ENCODE peak calls at places on chromosome 12, in six cellular contexts. One of them, this sample, is unnamed.

GRCh38 chr12:103586132-103586531 is 941 bp upstream of the STAB2 start:
- DNase-seq in GM23248: peak; percentile 14
- DNase-seq in esophagus muscularis mucosa: no peak
- DNase-seq in pancreas: no peak
- DNase-seq in left ventricle myocardium inferior: no peak
- DNase-seq in CD4-positive, CD25-positive, alpha-beta regulatory T cell: no peak
- DNase-seq in this sample: no peak

GRCh38 chr12:108589028-108589839 is 8.7 kb downstream of the TMEM119 start:
- DNase-seq in GM23248: peak; percentile 67
- DNase-seq in esophagus muscularis mucosa: no peak
- DNase-seq in pancreas: peak; percentile 21
- DNase-seq in left ventricle myocardium inferior: no peak
- DNase-seq in CD4-positive, CD25-positive, alpha-beta regulatory T cell: no peak
- DNase-seq in this sample: no peak

GRCh38 chr12:89117448-89118034 is 234.8 kb downstream of the DUSP6 start:
- DNase-seq in GM23248: no peak
- DNase-seq in esophagus muscularis mucosa: no peak
- DNase-seq in pancreas: peak; percentile 72
- DNase-seq in left ventricle myocardium inferior: no peak
- DNase-seq in CD4-positive, CD25-positive, alpha-beta regulatory T cell: no peak
- DNase-seq in this sample: no peak

GRCh38 chr12:3365416-3366385 is 125.3 kb upstream of the PRMT8 start:
- DNase-seq in GM23248: peak; percentile 12
- DNase-seq in esophagus muscularis mucosa: no peak
- DNase-seq in pancreas: peak; percentile 79
- DNase-seq in left ventricle myocardium inferior: peak; percentile 30
- DNase-seq in CD4-positive, CD25-positive, alpha-beta regulatory T cell: no peak
- DNase-seq in this sample: no peak

GRCh38 chr12:30902606-30903005 is 23.9 kb upstream of the TSPAN11 start:
- DNase-seq in GM23248: no peak
- DNase-seq in esophagus muscularis mucosa: no peak
- DNase-seq in pancreas: no peak
- DNase-seq in left ventricle myocardium inferior: no peak
- DNase-seq in CD4-positive, CD25-positive, alpha-beta regulatory T cell: no peak
- DNase-seq in this sample: no peak

GRCh38 chr12:105705765-105706164 is 375.3 kb downstream of the C12orf75 start:
- DNase-seq in GM23248: peak; percentile 61
- DNase-seq in esophagus muscularis mucosa: no peak
- DNase-seq in pancreas: peak; percentile 6
- DNase-seq in left ventricle myocardium inferior: no peak
- DNase-seq in CD4-positive, CD25-positive, alpha-beta regulatory T cell: no peak
- DNase-seq in this sample: peak; percentile 46

GRCh38 chr12:15522574-15523187 is 200.4 kb downstream of the PTPRO start:
- DNase-seq in GM23248: peak; percentile 79
- DNase-seq in esophagus muscularis mucosa: no peak
- DNase-seq in pancreas: no peak
- DNase-seq in left ventricle myocardium inferior: no peak
- DNase-seq in CD4-positive, CD25-positive, alpha-beta regulatory T cell: peak; percentile 11
- DNase-seq in this sample: no peak

GRCh38 chr12:13254311-13254710 is 57.8 kb downstream of the EMP1 start:
- DNase-seq in GM23248: no peak
- DNase-seq in esophagus muscularis mucosa: no peak
- DNase-seq in pancreas: no peak
- DNase-seq in left ventricle myocardium inferior: no peak
- DNase-seq in CD4-positive, CD25-positive, alpha-beta regulatory T cell: no peak
- DNase-seq in this sample: no peak

GRCh38 chr12:21265932-21266331 is 68.8 kb downstream of the SLCO1A2 start:
- DNase-seq in GM23248: no peak
- DNase-seq in esophagus muscularis mucosa: no peak
- DNase-seq in pancreas: no peak
- DNase-seq in left ventricle myocardium inferior: no peak
- DNase-seq in CD4-positive, CD25-positive, alpha-beta regulatory T cell: no peak
- DNase-seq in this sample: no peak

GRCh38 chr12:71548906-71549305 is 109.3 kb downstream of the LGR5 start:
- DNase-seq in GM23248: no peak
- DNase-seq in esophagus muscularis mucosa: no peak
- DNase-seq in pancreas: no peak
- DNase-seq in left ventricle myocardium inferior: no peak
- DNase-seq in CD4-positive, CD25-positive, alpha-beta regulatory T cell: no peak
- DNase-seq in this sample: no peak

GRCh38 chr12:51631591-51631990 is 40.6 kb downstream of the SCN8A start:
- DNase-seq in GM23248: peak; percentile 88
- DNase-seq in esophagus muscularis mucosa: no peak
- DNase-seq in pancreas: no peak
- DNase-seq in left ventricle myocardium inferior: no peak
- DNase-seq in CD4-positive, CD25-positive, alpha-beta regulatory T cell: no peak
- DNase-seq in this sample: no peak

GRCh38 chr12:3049176-3049575 is 28.0 kb upstream of the TSPAN9 start:
- DNase-seq in GM23248: no peak
- DNase-seq in esophagus muscularis mucosa: no peak
- DNase-seq in pancreas: no peak
- DNase-seq in left ventricle myocardium inferior: no peak
- DNase-seq in CD4-positive, CD25-positive, alpha-beta regulatory T cell: no peak
- DNase-seq in this sample: no peak

GRCh38 chr12:26746315-26746714 is 86.7 kb downstream of the ITPR2 start:
- DNase-seq in GM23248: peak; percentile 85
- DNase-seq in esophagus muscularis mucosa: no peak
- DNase-seq in pancreas: no peak
- DNase-seq in left ventricle myocardium inferior: no peak
- DNase-seq in CD4-positive, CD25-positive, alpha-beta regulatory T cell: no peak
- DNase-seq in this sample: no peak

GRCh38 chr12:9039397-9039977 is 50.1 kb downstream of the KLRG1 start:
- DNase-seq in GM23248: peak; percentile 69
- DNase-seq in esophagus muscularis mucosa: no peak
- DNase-seq in pancreas: no peak
- DNase-seq in left ventricle myocardium inferior: no peak
- DNase-seq in CD4-positive, CD25-positive, alpha-beta regulatory T cell: peak; percentile 69
- DNase-seq in this sample: no peak

GRCh38 chr12:115946867-115947695 is 330.4 kb downstream of the MED13L start:
- DNase-seq in GM23248: peak; percentile 41
- DNase-seq in esophagus muscularis mucosa: peak; percentile 72
- DNase-seq in pancreas: no peak
- DNase-seq in left ventricle myocardium inferior: no peak
- DNase-seq in CD4-positive, CD25-positive, alpha-beta regulatory T cell: no peak
- DNase-seq in this sample: no peak

GRCh38 chr12:14941369-14941768 is 3.0 kb upstream of the ERP27 start:
- DNase-seq in GM23248: no peak
- DNase-seq in esophagus muscularis mucosa: no peak
- DNase-seq in pancreas: no peak
- DNase-seq in left ventricle myocardium inferior: no peak
- DNase-seq in CD4-positive, CD25-positive, alpha-beta regulatory T cell: no peak
- DNase-seq in this sample: no peak

GRCh38 chr12:71455028-71455737 is 15.6 kb downstream of the LGR5 start:
- DNase-seq in GM23248: no peak
- DNase-seq in esophagus muscularis mucosa: no peak
- DNase-seq in pancreas: no peak
- DNase-seq in left ventricle myocardium inferior: no peak
- DNase-seq in CD4-positive, CD25-positive, alpha-beta regulatory T cell: no peak
- DNase-seq in this sample: no peak

GRCh38 chr12:106188249-106188648 is 49.5 kb upstream of the NUAK1 start:
- DNase-seq in GM23248: no peak
- DNase-seq in esophagus muscularis mucosa: no peak
- DNase-seq in pancreas: no peak
- DNase-seq in left ventricle myocardium inferior: no peak
- DNase-seq in CD4-positive, CD25-positive, alpha-beta regulatory T cell: no peak
- DNase-seq in this sample: peak; percentile 25

GRCh38 chr12:12331244-12331771 is 18.7 kb downstream of the MANSC1 start:
- DNase-seq in GM23248: no peak
- DNase-seq in esophagus muscularis mucosa: no peak
- DNase-seq in pancreas: no peak
- DNase-seq in left ventricle myocardium inferior: no peak
- DNase-seq in CD4-positive, CD25-positive, alpha-beta regulatory T cell: no peak
- DNase-seq in this sample: peak; percentile 56

GRCh38 chr12:5720405-5721045 is 224.5 kb downstream of the ANO2 start:
- DNase-seq in GM23248: no peak
- DNase-seq in esophagus muscularis mucosa: no peak
- DNase-seq in pancreas: no peak
- DNase-seq in left ventricle myocardium inferior: no peak
- DNase-seq in CD4-positive, CD25-positive, alpha-beta regulatory T cell: no peak
- DNase-seq in this sample: no peak

GRCh38 chr12:77204055-77204454 is 138.7 kb upstream of the E2F7 start:
- DNase-seq in GM23248: no peak
- DNase-seq in esophagus muscularis mucosa: no peak
- DNase-seq in pancreas: no peak
- DNase-seq in left ventricle myocardium inferior: no peak
- DNase-seq in CD4-positive, CD25-positive, alpha-beta regulatory T cell: no peak
- DNase-seq in this sample: no peak

GRCh38 chr12:109588461-109589239 is 15.1 kb downstream of the MVK start:
- DNase-seq in GM23248: no peak
- DNase-seq in esophagus muscularis mucosa: no peak
- DNase-seq in pancreas: no peak
- DNase-seq in left ventricle myocardium inferior: no peak
- DNase-seq in CD4-positive, CD25-positive, alpha-beta regulatory T cell: no peak
- DNase-seq in this sample: no peak

GRCh38 chr12:20483776-20484175 is 115.4 kb downstream of the PDE3A start:
- DNase-seq in GM23248: peak; percentile 72
- DNase-seq in esophagus muscularis mucosa: no peak
- DNase-seq in pancreas: no peak
- DNase-seq in left ventricle myocardium inferior: no peak
- DNase-seq in CD4-positive, CD25-positive, alpha-beta regulatory T cell: no peak
- DNase-seq in this sample: no peak

GRCh38 chr12:65911321-65911720 is 87.0 kb downstream of the HMGA2 start:
- DNase-seq in GM23248: peak; percentile 50
- DNase-seq in esophagus muscularis mucosa: no peak
- DNase-seq in pancreas: peak; percentile 53
- DNase-seq in left ventricle myocardium inferior: no peak
- DNase-seq in CD4-positive, CD25-positive, alpha-beta regulatory T cell: no peak
- DNase-seq in this sample: no peak

GRCh38 chr12:47721431-47721973 is 3.8 kb downstream of the ENDOU start:
- DNase-seq in GM23248: no peak
- DNase-seq in esophagus muscularis mucosa: no peak
- DNase-seq in pancreas: no peak
- DNase-seq in left ventricle myocardium inferior: no peak
- DNase-seq in CD4-positive, CD25-positive, alpha-beta regulatory T cell: no peak
- DNase-seq in this sample: no peak

GRCh38 chr12:59634254-59634653 is 38.4 kb downstream of the SLC16A7 start:
- DNase-seq in GM23248: no peak
- DNase-seq in esophagus muscularis mucosa: no peak
- DNase-seq in pancreas: no peak
- DNase-seq in left ventricle myocardium inferior: no peak
- DNase-seq in CD4-positive, CD25-positive, alpha-beta regulatory T cell: no peak
- DNase-seq in this sample: no peak

GRCh38 chr12:59627582-59627981 is 31.8 kb downstream of the SLC16A7 start:
- DNase-seq in GM23248: no peak
- DNase-seq in esophagus muscularis mucosa: no peak
- DNase-seq in pancreas: no peak
- DNase-seq in left ventricle myocardium inferior: no peak
- DNase-seq in CD4-positive, CD25-positive, alpha-beta regulatory T cell: no peak
- DNase-seq in this sample: no peak

GRCh38 chr12:59632408-59632807 is 36.6 kb downstream of the SLC16A7 start:
- DNase-seq in GM23248: no peak
- DNase-seq in esophagus muscularis mucosa: no peak
- DNase-seq in pancreas: no peak
- DNase-seq in left ventricle myocardium inferior: no peak
- DNase-seq in CD4-positive, CD25-positive, alpha-beta regulatory T cell: no peak
- DNase-seq in this sample: no peak

GRCh38 chr12:59626382-59626781 is 30.6 kb downstream of the SLC16A7 start:
- DNase-seq in GM23248: peak; percentile 66
- DNase-seq in esophagus muscularis mucosa: no peak
- DNase-seq in pancreas: no peak
- DNase-seq in left ventricle myocardium inferior: no peak
- DNase-seq in CD4-positive, CD25-positive, alpha-beta regulatory T cell: no peak
- DNase-seq in this sample: no peak

GRCh38 chr12:59629890-59630289 is 34.1 kb downstream of the SLC16A7 start:
- DNase-seq in GM23248: no peak
- DNase-seq in esophagus muscularis mucosa: no peak
- DNase-seq in pancreas: no peak
- DNase-seq in left ventricle myocardium inferior: no peak
- DNase-seq in CD4-positive, CD25-positive, alpha-beta regulatory T cell: no peak
- DNase-seq in this sample: no peak
- H3K4me1 ChIP-seq in GM23248: no peaks in the 10 kb centered on the region
- H3K4me1 ChIP-seq in esophagus muscularis mucosa: peaks cover 20% of the 10 kb centered on the region
- H3K4me1 ChIP-seq in pancreas: no peaks in the 10 kb centered on the region
- H3K4me1 ChIP-seq in left ventricle myocardium inferior: peaks cover 44% of the 10 kb centered on the region
- H3K4me1 ChIP-seq in CD4-positive, CD25-positive, alpha-beta regulatory T cell: no peaks in the 10 kb centered on the region
- H3K4me1 ChIP-seq in this sample: no peaks in the 10 kb centered on the region

GRCh38 chr12:62268956-62269355 is 8.8 kb downstream of the USP15 start:
- DNase-seq in GM23248: peak; percentile 68
- DNase-seq in esophagus muscularis mucosa: no peak
- DNase-seq in pancreas: no peak
- DNase-seq in left ventricle myocardium inferior: no peak
- DNase-seq in CD4-positive, CD25-positive, alpha-beta regulatory T cell: no peak
- DNase-seq in this sample: no peak

GRCh38 chr12:62270384-62270783 is 10.2 kb downstream of the USP15 start:
- DNase-seq in GM23248: no peak
- DNase-seq in esophagus muscularis mucosa: no peak
- DNase-seq in pancreas: no peak
- DNase-seq in left ventricle myocardium inferior: no peak
- DNase-seq in CD4-positive, CD25-positive, alpha-beta regulatory T cell: no peak
- DNase-seq in this sample: no peak

GRCh38 chr12:62267490-62267889 is 7.3 kb downstream of the USP15 start:
- DNase-seq in GM23248: no peak
- DNase-seq in esophagus muscularis mucosa: no peak
- DNase-seq in pancreas: no peak
- DNase-seq in left ventricle myocardium inferior: no peak
- DNase-seq in CD4-positive, CD25-positive, alpha-beta regulatory T cell: no peak
- DNase-seq in this sample: no peak

GRCh38 chr12:62270872-62271271 is 10.7 kb downstream of the USP15 start:
- DNase-seq in GM23248: no peak
- DNase-seq in esophagus muscularis mucosa: no peak
- DNase-seq in pancreas: no peak
- DNase-seq in left ventricle myocardium inferior: no peak
- DNase-seq in CD4-positive, CD25-positive, alpha-beta regulatory T cell: no peak
- DNase-seq in this sample: no peak

GRCh38 chr12:62269464-62270228 is 9.4 kb downstream of the USP15 start:
- DNase-seq in GM23248: no peak
- DNase-seq in esophagus muscularis mucosa: no peak
- DNase-seq in pancreas: no peak
- DNase-seq in left ventricle myocardium inferior: no peak
- DNase-seq in CD4-positive, CD25-positive, alpha-beta regulatory T cell: no peak
- DNase-seq in this sample: no peak
- H3K4me1 ChIP-seq in GM23248: peaks cover 56% of the 10 kb centered on the region
- H3K4me1 ChIP-seq in esophagus muscularis mucosa: peaks cover 90% of the 10 kb centered on the region
- H3K4me1 ChIP-seq in pancreas: peaks cover 23% of the 10 kb centered on the region
- H3K4me1 ChIP-seq in left ventricle myocardium inferior: peaks cover 96% of the 10 kb centered on the region
- H3K4me1 ChIP-seq in CD4-positive, CD25-positive, alpha-beta regulatory T cell: peaks cover 86% of the 10 kb centered on the region
- H3K4me1 ChIP-seq in this sample: no peaks in the 10 kb centered on the region

GRCh38 chr12:49703647-49704137 is 3.5 kb downstream of the FMNL3 start:
- DNase-seq in GM23248: peak; percentile 85
- DNase-seq in esophagus muscularis mucosa: no peak
- DNase-seq in pancreas: no peak
- DNase-seq in left ventricle myocardium inferior: no peak
- DNase-seq in CD4-positive, CD25-positive, alpha-beta regulatory T cell: no peak
- DNase-seq in this sample: no peak
- H3K4me1 ChIP-seq in GM23248: peaks cover 54% of the 10 kb centered on the region
- H3K4me1 ChIP-seq in esophagus muscularis mucosa: peaks cover 48% of the 10 kb centered on the region
- H3K4me1 ChIP-seq in pancreas: no peaks in the 10 kb centered on the region
- H3K4me1 ChIP-seq in left ventricle myocardium inferior: peaks cover 85% of the 10 kb centered on the region
- H3K4me1 ChIP-seq in CD4-positive, CD25-positive, alpha-beta regulatory T cell: peaks cover 53% of the 10 kb centered on the region
- H3K4me1 ChIP-seq in this sample: peaks cover 15% of the 10 kb centered on the region

DNA sequence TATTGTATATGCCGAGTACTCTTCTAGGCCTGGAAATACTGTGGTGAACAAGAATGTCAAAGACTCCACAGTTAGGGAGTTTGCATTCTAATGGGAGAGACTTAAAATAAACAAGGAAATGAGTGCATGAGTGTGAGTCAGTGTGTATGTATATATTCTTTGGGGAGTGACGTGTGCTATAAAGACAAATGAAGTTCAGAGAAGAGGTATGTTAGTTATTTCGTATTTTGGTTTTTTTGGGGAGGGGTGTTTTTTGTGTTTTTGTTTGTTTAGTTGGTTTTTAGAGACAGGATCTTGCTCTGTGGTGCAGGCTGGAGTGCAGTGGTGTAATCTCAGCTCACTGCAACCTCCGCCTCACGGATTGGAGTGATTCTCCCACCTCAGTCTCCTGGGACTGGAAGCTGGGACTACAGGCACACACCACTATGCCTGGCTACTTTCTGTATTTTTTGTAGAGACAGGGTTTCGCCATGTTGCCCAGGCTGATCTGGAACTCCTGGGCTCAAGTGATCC is 74.3 kb downstream of the SRGAP1 start:
- DNase-seq in GM23248: peak; percentile 85
- DNase-seq in esophagus muscularis mucosa: no peak
- DNase-seq in pancreas: no peak
- DNase-seq in left ventricle myocardium inferior: no peak
- DNase-seq in CD4-positive, CD25-positive, alpha-beta regulatory T cell: no peak
- DNase-seq in this sample: no peak
- H3K4me1 ChIP-seq in GM23248: peaks cover 83% of the 10 kb centered on the region
- H3K4me1 ChIP-seq in esophagus muscularis mucosa: peaks cover 46% of the 10 kb centered on the region
- H3K4me1 ChIP-seq in pancreas: peaks cover 26% of the 10 kb centered on the region
- H3K4me1 ChIP-seq in left ventricle myocardium inferior: no peaks in the 10 kb centered on the region
- H3K4me1 ChIP-seq in CD4-positive, CD25-positive, alpha-beta regulatory T cell: no peaks in the 10 kb centered on the region
- H3K4me1 ChIP-seq in this sample: peaks cover 23% of the 10 kb centered on the region